ENCODE peak calls at places on chromosome 21, in six cellular contexts. O is adrenal gland; C is CD4-positive, alpha-beta T cell; H is astrocyte of the spinal cord; X is IMR-90; W is AG09319. U is an unnamed sample.

GRCh38 chr21:15140321-15141019 is 75.7 kb upstream of the NRIP1 start:
- DNase-seq in O (no peak), C (no peak), H (no peak), X (no peak), W (no peak), U (no peak)

GRCh38 chr21:46253610-46254124 is 25.1 kb upstream of the LSS start:
- DNase-seq in O (no peak), C (no peak), H (no peak), X (peak), W (no peak), U (peak)

GRCh38 chr21:36848875-36849274 is 117.6 kb downstream of the HLCS start:
- DNase-seq in O (no peak), C (no peak), H (no peak), X (no peak), W (no peak), U (no peak)

GRCh38 chr21:35280221-35280620 is 231.1 kb upstream of the RUNX1 start:
- DNase-seq in O (no peak), C (no peak), H (no peak), X (no peak), W (no peak), U (no peak)

GRCh38 chr21:45570826-45571601 is 28.8 kb upstream of the SLC19A1 start:
- DNase-seq in O (peak), C (no peak), H (no peak), X (peak), W (no peak), U (no peak)

GRCh38 chr21:46517361-46517760 is 58.7 kb downstream of the DIP2A start:
- DNase-seq in O (peak), C (no peak), H (no peak), X (no peak), W (no peak), U (no peak)

GRCh38 chr21:45543710-45544448 is 1.6 kb upstream of the SLC19A1 start:
- DNase-seq in O (no peak), C (no peak), H (no peak), X (no peak), W (no peak), U (no peak)

GRCh38 chr21:36260030-36260787 is 59.8 kb upstream of the MORC3 start:
- DNase-seq in O (peak), C (peak), H (peak), X (peak), W (peak), U (peak)

GRCh38 chr21:41956926-41957729 is 3.3 kb upstream of the C2CD2 start:
- DNase-seq in O (peak), C (no peak), H (peak), X (peak), W (no peak), U (peak)

GRCh38 chr21:17931080-17931479 is 111.9 kb upstream of the C21orf91 start:
- DNase-seq in O (no peak), C (no peak), H (no peak), X (no peak), W (no peak), U (no peak)

GRCh38 chr21:23853796-23854379 is 1753.4 kb downstream of the MRPL39 start:
- DNase-seq in O (no peak), C (no peak), H (peak), X (peak), W (no peak), U (peak)

GRCh38 chr21:45468971-45469272 is 64.0 kb downstream of the COL18A1 start:
- DNase-seq in O (no peak), C (no peak), H (no peak), X (no peak), W (no peak), U (no peak)

GRCh38 chr21:38236232-38236631 is 20.6 kb upstream of the KCNJ15 start:
- DNase-seq in O (no peak), C (no peak), H (peak), X (no peak), W (no peak), U (no peak)

GRCh38 chr21:45950740-45951515 is 30.6 kb upstream of the COL6A1 start:
- DNase-seq in O (no peak), C (no peak), H (peak), X (peak), W (no peak), U (peak)

GRCh38 chr21:18403685-18404084 is at the start of gene TMPRSS15:
- DNase-seq in O (no peak), C (no peak), H (no peak), X (no peak), W (no peak), U (no peak)

GRCh38 chr21:35827004-35827403 is 233.3 kb downstream of the SETD4 start:
- DNase-seq in O (no peak), C (no peak), H (no peak), X (no peak), W (no peak), U (no peak)

GRCh38 chr21:36964398-36964797 is 2.1 kb downstream of the HLCS start:
- DNase-seq in O (no peak), C (no peak), H (no peak), X (no peak), W (no peak), U (no peak)

GRCh38 chr21:42279888-42280287 is 35.3 kb downstream of the TFF3 start:
- DNase-seq in O (peak), C (no peak), H (no peak), X (no peak), W (no peak), U (no peak)

GRCh38 chr21:46007498-46007868 is 25.9 kb downstream of the COL6A1 start:
- DNase-seq in O (no peak), C (no peak), H (no peak), X (no peak), W (no peak), U (no peak)

GRCh38 chr21:33022828-33023573 is 2.7 kb upstream of the OLIG2 start:
- DNase-seq in O (no peak), C (no peak), H (no peak), X (no peak), W (no peak), U (no peak)

GRCh38 chr21:39094087-39094785 is 89.0 kb downstream of the PSMG1 start:
- DNase-seq in O (no peak), C (no peak), H (no peak), X (no peak), W (no peak), U (no peak)

DNA sequence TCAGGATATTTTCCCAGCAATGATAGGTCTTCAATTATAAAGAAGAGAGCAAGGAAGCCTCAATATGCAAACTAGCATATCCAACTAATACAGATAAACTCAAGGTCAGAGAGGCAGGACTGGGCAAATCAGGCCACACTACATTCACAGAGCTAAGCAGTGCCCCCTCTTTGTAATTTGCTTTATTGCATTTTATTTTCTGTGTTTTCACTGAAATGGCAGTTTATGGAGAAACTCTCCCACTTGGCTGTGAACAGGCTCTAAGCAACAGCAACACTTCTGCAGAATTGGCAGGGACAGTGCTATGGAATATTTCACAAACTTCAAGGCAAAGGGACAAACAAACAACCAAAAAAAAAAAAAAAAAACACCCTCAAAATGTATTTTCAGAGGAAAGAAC is 93.4 kb upstream of the SOD1 start:
- DNase-seq in O (no peak), C (no peak), H (no peak), X (no peak), W (no peak), U (peak)
- TF ChIP-seq CTCF in O (no peak), C (no peak), H (peak), X (no peak), W (no peak), U (peak)

GRCh38 chr21:44454747-44455523 is at the start of gene LRRC3:
- DNase-seq in O (peak), C (peak), H (peak), X (peak), W (peak), U (peak)

GRCh38 chr21:44456915-44457736 is 1.8 kb downstream of the LRRC3 start:
- DNase-seq in O (peak), C (no peak), H (no peak), X (no peak), W (no peak), U (no peak)

GRCh38 chr21:44454058-44454457 is 1.3 kb upstream of the LRRC3 start:
- DNase-seq in O (no peak), C (no peak), H (no peak), X (no peak), W (no peak), U (no peak)

GRCh38 chr21:44456207-44456914 is 1.1 kb downstream of the LRRC3 start:
- DNase-seq in O (no peak), C (no peak), H (no peak), X (no peak), W (no peak), U (no peak)

GRCh38 chr21:44455524-44456206 is 355 bp downstream of the LRRC3 start:
- DNase-seq in O (peak), C (peak), H (peak), X (no peak), W (no peak), U (peak)
- TF ChIP-seq CTCF in O (no peak), C (no peak), H (peak), X (no peak), W (peak), U (peak)

DNA sequence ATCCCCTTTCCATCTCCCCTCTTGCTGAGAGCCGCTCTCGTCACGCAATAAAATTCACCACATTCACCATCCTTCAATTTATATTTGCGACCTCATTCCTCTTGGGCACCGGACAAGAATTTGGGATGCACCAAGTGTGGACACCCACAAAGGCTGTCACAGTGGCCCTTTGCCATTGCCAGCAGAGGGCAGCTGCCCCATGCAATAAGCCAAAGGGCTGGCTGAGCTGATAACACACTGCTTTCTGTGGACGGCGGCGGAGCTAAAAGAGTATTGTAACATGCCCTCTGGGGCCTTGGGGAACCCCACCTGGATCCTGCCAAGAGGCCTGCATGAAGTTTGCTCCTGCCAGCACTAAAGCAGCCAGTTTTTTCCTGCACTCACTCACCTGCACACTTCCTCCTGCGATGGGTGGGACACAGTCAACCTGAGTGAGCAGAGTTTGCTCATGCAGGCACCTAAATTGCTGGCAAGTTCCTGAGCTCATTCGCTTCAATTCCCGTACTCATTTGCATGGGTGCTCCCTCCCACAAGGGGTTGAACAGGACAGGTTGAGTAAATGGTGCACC is 792.3 kb upstream of the ADAMTS5 start:
- DNase-seq in O (peak), C (no peak), H (no peak), X (no peak), W (no peak), U (no peak)
- TF ChIP-seq CTCF in O (no peak), C (no peak), H (peak), X (peak), W (peak), U (peak)

DNA sequence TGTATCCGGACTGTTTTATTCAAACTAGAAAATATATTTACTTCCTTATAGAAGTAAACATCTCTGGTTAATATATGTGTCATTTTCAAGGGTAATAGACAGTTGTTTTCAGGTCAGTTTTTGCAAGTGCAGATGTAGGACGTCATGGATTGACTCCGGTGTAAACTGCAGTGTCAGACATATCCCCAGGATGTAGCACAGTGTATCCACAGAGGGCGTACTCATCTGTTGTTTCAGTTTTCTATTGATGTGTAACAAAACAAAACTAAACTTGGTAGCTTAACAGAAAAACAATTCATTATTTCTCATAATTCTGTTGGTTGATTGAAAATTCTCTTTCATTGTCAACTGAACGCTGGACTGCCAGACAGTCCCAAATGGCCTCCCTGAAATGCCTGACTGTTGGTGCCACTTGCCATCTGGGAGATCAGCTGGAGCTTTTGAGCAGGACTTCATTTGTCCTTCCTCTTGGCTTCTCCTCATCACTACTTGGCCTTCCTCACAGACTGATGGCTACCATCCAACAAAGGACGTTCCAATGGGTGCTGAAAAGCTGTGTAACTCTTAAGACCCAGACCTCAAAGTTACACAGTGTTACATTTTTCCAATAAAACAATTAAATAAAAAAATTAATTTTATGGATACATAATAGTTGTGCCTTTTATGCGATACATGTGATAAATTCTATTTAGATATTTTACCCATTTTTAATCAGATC is 181.6 kb downstream of the NCAM2 start:
- DNase-seq in O (no peak), C (no peak), H (no peak), X (no peak), W (no peak), U (no peak)
- TF ChIP-seq CTCF in O (no peak), C (no peak), H (no peak), X (no peak), W (no peak), U (no peak)

GRCh38 chr21:26834181-26834945 is 10.8 kb downstream of the ADAMTS1 start:
- DNase-seq in O (no peak), C (no peak), H (no peak), X (peak), W (no peak), U (peak)
- TF ChIP-seq CTCF in O (peak), C (no peak), H (peak), X (peak), W (peak), U (peak)

U was measured in fibroblast of pulmonary artery.